ENCODE peak calls at places on chromosomes 6 and 20, in eight cellular contexts. U, J, N, B, Y, G, A and O are unnamed samples.

GRCh38 chr20:63567382-63568169 is 6.5 kb downstream of the HELZ2 start:
- DNase-seq in A (peak), Y (no peak), G (no peak), N (peak), U (no peak), B (peak), J (peak), O (no peak)

GRCh38 chr6:101125380-101125971 is 244.3 kb upstream of the ASCC3 start:
- DNase-seq in A (no peak), Y (no peak), J (no peak), G (no peak), N (no peak), B (no peak), U (no peak), O (no peak)

GRCh38 chr6:108838101-108838717 is 10.0 kb upstream of the ARMC2 start:
- DNase-seq in N (no peak), B (no peak), U (peak), G (no peak), Y (no peak), J (peak), A (no peak), O (no peak)

GRCh38 chr20:8489094-8489883 is 357.2 kb downstream of the PLCB1 start:
- DNase-seq in J (peak), Y (no peak), G (no peak), A (no peak), N (no peak), U (no peak), B (no peak), O (no peak)

GRCh38 chr6:14450133-14451040 is 332.8 kb downstream of the CD83 start:
- DNase-seq in J (no peak), N (no peak), B (no peak), Y (peak), A (no peak), G (no peak), U (no peak), O (peak)

GRCh38 chr6:157240059-157240959 is 83.0 kb downstream of the TMEM242 start:
- DNase-seq in U (peak), N (no peak), G (no peak), B (no peak), Y (no peak), J (peak), A (no peak), O (no peak)

GRCh38 chr6:21949211-21949801 is 347.5 kb downstream of the PRL start:
- DNase-seq in G (no peak), A (no peak), B (no peak), Y (no peak), N (no peak), J (no peak), U (peak), O (no peak)

GRCh38 chr6:158529629-158530028 is 30.3 kb upstream of the TMEM181 start:
- DNase-seq in Y (no peak), B (no peak), A (no peak), J (no peak), G (no peak), U (no peak), N (no peak), O (no peak)

GRCh38 chr6:56378966-56379608 is 131.7 kb upstream of the COL21A1 start:
- DNase-seq in A (no peak), N (no peak), Y (no peak), G (no peak), U (no peak), B (no peak), J (no peak), O (no peak)

GRCh38 chr6:170085475-170086401 is 205.1 kb downstream of the DLL1 start:
- DNase-seq in G (no peak), N (no peak), B (no peak), U (no peak), A (peak), J (no peak), Y (no peak), O (no peak)

GRCh38 chr6:27604986-27605385 is 132.1 kb upstream of the ZNF184 start:
- DNase-seq in B (no peak), U (no peak), G (no peak), J (peak), A (no peak), N (no peak), Y (no peak), O (no peak)

GRCh38 chr6:80438728-80439127 is 332.3 kb downstream of the BCKDHB start:
- DNase-seq in N (no peak), J (peak), A (no peak), G (no peak), U (peak), Y (no peak), B (no peak), O (no peak)